ENCODE peak calls at places on chromosomes 7 and 10, in seven cellular contexts. A is MCF 10A, X is WERI-Rb-1, B is psoas muscle, J is HFFc6, Y is DMS153, M is GM12865. N is an unnamed sample.

GRCh38 chr10:102713483-102713813 is 749 bp downstream of the ARL3 start:
- DNase-seq in A (no peak), X (no peak), B (no peak), J (no peak), Y (no peak), M (no peak), N (no peak)

GRCh38 chr10:22308390-22308789 is 7.8 kb upstream of the COMMD3 start:
- DNase-seq in A (no peak), X (no peak), B (no peak), J (no peak), Y (no peak), M (peak; percentile 83), N (no peak)

GRCh38 chr7:99243751-99244337 is 28.8 kb upstream of the MYH16 start:
- DNase-seq in A (no peak), X (no peak), B (no peak), J (no peak), Y (no peak), M (no peak), N (no peak)

GRCh38 chr7:27767374-27767773 is 27.4 kb downstream of the TAX1BP1 start:
- DNase-seq in A (no peak), X (no peak), B (no peak), J (peak; percentile 12), Y (no peak), M (no peak), N (no peak)

GRCh38 chr7:70434821-70435220 is 697.1 kb upstream of the GALNT17 start:
- DNase-seq in A (no peak), X (no peak), B (no peak), J (no peak), Y (no peak), M (no peak), N (no peak)

GRCh38 chr7:76047305-76047810 is 442 bp downstream of the STYXL1 start:
- DNase-seq in A (no peak), X (no peak), B (no peak), J (no peak), Y (no peak), M (peak; percentile 26), N (peak; percentile 24)

GRCh38 chr10:71006497-71006896 is 118.1 kb upstream of the PCBD1 start:
- DNase-seq in A (no peak), X (peak; percentile 84), B (no peak), J (no peak), Y (no peak), M (no peak), N (no peak)

GRCh38 chr7:142496545-142496991 is 238.7 kb upstream of the PRSS58 start:
- DNase-seq in A (peak; percentile 63), X (no peak), B (no peak), J (peak; percentile 30), Y (no peak), M (peak; percentile 32), N (no peak)

GRCh38 chr7:139647085-139647484 is 123.6 kb downstream of the CLEC2L start:
- DNase-seq in A (no peak), X (no peak), B (no peak), J (no peak), Y (no peak), M (peak; percentile 59), N (no peak)

N was measured in right cardiac atrium.